ENCODE peak calls at places on chromosome 9, in seven cellular contexts. F is astrocyte of the spinal cord; V is IMR-90; D is GM19239; M is activated T-helper 2 cell treated with anti-CD3 and anti-CD28 coated beads, Interferon-gamma antibody, Interleukin-2, Interleukin-4, amounts not matched to agents 10 μg/mL and 5 μg/mL and 100 μg/mL, durations not matched to agents 14 hours and 24 hours and 36 hours; T is aorta; P is type B pancreatic cell. C is an unnamed sample.

GRCh38 chr9:104868687-104869404 is 59.1 kb downstream of the ABCA1 start:
- DNase-seq in F (peak; percentile 89), V (peak; percentile 91), D (peak; percentile 60), M (no peak), T (peak; percentile 80), P (peak; percentile 74), C (no peak)

GRCh38 chr9:5455181-5455580 is 4.8 kb downstream of the CD274 start:
- DNase-seq in F (peak; percentile 58), V (peak; percentile 83), D (no peak), M (no peak), T (no peak), P (no peak), C (no peak)

GRCh38 chr9:123424552-123425225 is 68.7 kb downstream of the CRB2 start:
- DNase-seq in F (no peak), V (no peak), D (no peak), M (no peak), T (peak; percentile 12), P (no peak), C (no peak)

GRCh38 chr9:130421802-130422276 is 22.9 kb upstream of the ASS1 start:
- DNase-seq in F (peak; percentile 87), V (peak; percentile 91), D (no peak), M (no peak), T (peak; percentile 47), P (no peak), C (no peak)

GRCh38 chr9:119451426-119451825 is 82.2 kb upstream of the BRINP1 start:
- DNase-seq in F (no peak), V (no peak), D (no peak), M (no peak), T (no peak), P (no peak), C (no peak)

GRCh38 chr9:127829205-127829935 is 25.1 kb downstream of the ENG start:
- DNase-seq in F (no peak), V (no peak), D (no peak), M (no peak), T (no peak), P (no peak), C (no peak)

GRCh38 chr9:32741706-32742105 is 41.6 kb upstream of the TMEM215 start:
- DNase-seq in F (peak; percentile 34), V (no peak), D (no peak), M (no peak), T (no peak), P (no peak), C (no peak)

GRCh38 chr9:21964925-21965385 is 29.2 kb downstream of the CDKN2A start:
- DNase-seq in F (peak; percentile 61), V (no peak), D (no peak), M (peak; percentile 58), T (peak; percentile 71), P (no peak), C (peak; percentile 73)

GRCh38 chr9:131809941-131810344 is 70.1 kb upstream of the RAPGEF1 start:
- DNase-seq in F (peak; percentile 40), V (peak; percentile 72), D (no peak), M (no peak), T (no peak), P (no peak), C (no peak)

C was measured in activated CD4-positive, alpha-beta memory T cell treated with anti-CD3 and anti-CD28 coated beads, Interleukin-2, amount 10 ng/mL, durations not matched to agents 7 days and 5 days.